ENCODE peak calls at places on chromosomes 1 and 21, in seven cellular contexts. S, C, L, O, M, K and G are unnamed samples.

GRCh38 chr21:32303385-32303784 is 4.7 kb downstream of the MRAP start:
- DNase-seq in S (no peak), C (no peak), L (no peak), O (no peak), M (no peak), K (no peak), G (no peak)

GRCh38 chr1:40743452-40743851 is 40.1 kb upstream of the KCNQ4 start:
- DNase-seq in S (no peak), C (no peak), L (no peak), O (no peak), M (no peak), K (no peak), G (no peak)

GRCh38 chr1:1230656-1231399 is 973 bp downstream of the SDF4 start:
- DNase-seq in S (peak), C (no peak), L (no peak), O (no peak), M (peak), K (no peak), G (no peak)

GRCh38 chr1:221328371-221328770 is 413.5 kb downstream of the DUSP10 start:
- DNase-seq in S (no peak), C (no peak), L (no peak), O (no peak), M (no peak), K (no peak), G (no peak)

GRCh38 chr1:160643138-160643537 is 3.7 kb downstream of the SLAMF1 start:
- DNase-seq in S (no peak), C (no peak), L (no peak), O (no peak), M (no peak), K (no peak), G (no peak)

GRCh38 chr1:143720087-143721023 is 251.4 kb downstream of the FAM72C start:
- DNase-seq in S (peak), C (no peak), L (peak), O (peak), M (peak), K (no peak), G (peak)

GRCh38 chr1:177615251-177615650 is 354.6 kb downstream of the SEC16B start:
- DNase-seq in S (no peak), C (no peak), L (no peak), O (no peak), M (no peak), K (no peak), G (no peak)

GRCh38 chr1:207029991-207030521 is 2.5 kb downstream of the C1orf116 start:
- DNase-seq in S (no peak), C (no peak), L (no peak), O (no peak), M (no peak), K (no peak), G (no peak)

GRCh38 chr1:201361652-201362504 is 15.6 kb downstream of the TNNT2 start:
- DNase-seq in S (peak), C (peak), L (peak), O (peak), M (peak), K (peak), G (no peak)

GRCh38 chr1:156100205-156100995 is 14.1 kb upstream of the LMNA start:
- DNase-seq in S (no peak), C (peak), L (no peak), O (no peak), M (no peak), K (no peak), G (no peak)

GRCh38 chr1:178388398-178389161 is 108.2 kb downstream of the CLEC20A start:
- DNase-seq in S (peak), C (no peak), L (no peak), O (no peak), M (no peak), K (no peak), G (no peak)

GRCh38 chr1:206704239-206704638 is 19.5 kb downstream of the MAPKAPK2 start:
- DNase-seq in S (no peak), C (no peak), L (no peak), O (no peak), M (no peak), K (no peak), G (no peak)

GRCh38 chr1:209445576-209445975 is 137.9 kb upstream of the CAMK1G start:
- DNase-seq in S (no peak), C (no peak), L (peak), O (no peak), M (no peak), K (no peak), G (no peak)

GRCh38 chr1:224492632-224493031 is 58.0 kb upstream of the WDR26 start:
- DNase-seq in S (no peak), C (no peak), L (no peak), O (no peak), M (no peak), K (no peak), G (no peak)

GRCh38 chr21:28636988-28637691 is 355.5 kb downstream of the LTN1 start:
- DNase-seq in S (peak), C (no peak), L (no peak), O (no peak), M (peak), K (no peak), G (no peak)

GRCh38 chr1:27574871-27575831 is 28.8 kb downstream of the AHDC1 start:
- DNase-seq in S (peak), C (no peak), L (no peak), O (peak), M (no peak), K (peak), G (peak)

GRCh38 chr21:45227735-45228134 is 60.0 kb downstream of the POFUT2 start:
- DNase-seq in S (no peak), C (no peak), L (peak), O (no peak), M (no peak), K (no peak), G (no peak)

GRCh38 chr1:11610629-11611180 is 43.5 kb downstream of the FBXO2 start:
- DNase-seq in S (no peak), C (no peak), L (no peak), O (no peak), M (no peak), K (no peak), G (no peak)

GRCh38 chr1:246365708-246366107 is 141.4 kb downstream of the SMYD3 start:
- DNase-seq in S (no peak), C (peak), L (peak), O (no peak), M (no peak), K (no peak), G (no peak)

GRCh38 chr1:200260587-200261335 is 149.1 kb downstream of the ZNF281 start:
- DNase-seq in S (no peak), C (peak), L (no peak), O (no peak), M (no peak), K (no peak), G (no peak)

GRCh38 chr1:22318279-22318983 is 133.2 kb upstream of the ZBTB40 start:
- DNase-seq in S (no peak), C (peak), L (peak), O (no peak), M (no peak), K (no peak), G (no peak)

GRCh38 chr1:15919316-15919715 is 56.6 kb downstream of the ZBTB17 start:
- DNase-seq in S (peak), C (no peak), L (no peak), O (no peak), M (no peak), K (no peak), G (peak)

GRCh38 chr1:201095581-201096531 is 16.4 kb downstream of the CACNA1S start:
- DNase-seq in S (no peak), C (no peak), L (no peak), O (no peak), M (no peak), K (peak), G (no peak)

GRCh38 chr21:23853796-23854379 is 1753.4 kb downstream of the MRPL39 start:
- DNase-seq in S (no peak), C (peak), L (peak), O (no peak), M (peak), K (no peak), G (peak)

GRCh38 chr1:19384113-19384512 is 72.0 kb downstream of the SLC66A1 start:
- DNase-seq in S (peak), C (peak), L (no peak), O (peak), M (no peak), K (no peak), G (no peak)